ENCODE peak calls at places on chromosomes 12 and 14, in eight cellular contexts. H is posterior cingulate gyrus, O is T-cell, G is germinal center, T is tibial artery, J is HT1080, Y is cardiac muscle cell, B is NCI-H510A. R is an unnamed sample.

GRCh38 chr12:47725893-47726292 is 603 bp upstream of the ENDOU start:
- DNase-seq in O (no peak), B (no peak), H (no peak), J (peak), Y (peak), T (no peak), G (peak), R (no peak)

GRCh38 chr12:70292017-70292776 is 49.0 kb downstream of the CNOT2 start:
- DNase-seq in O (no peak), B (no peak), J (no peak), Y (no peak), G (no peak), T (no peak), H (no peak), R (no peak)

GRCh38 chr12:69649529-69649928 is 38.8 kb upstream of the LRRC10 start:
- DNase-seq in O (no peak), J (no peak), Y (no peak), B (no peak), G (no peak), H (no peak), T (no peak), R (no peak)

GRCh38 chr12:107522692-107523477 is 162.7 kb upstream of the PWP1 start:
- DNase-seq in Y (no peak), O (no peak), G (no peak), T (no peak), J (no peak), B (no peak), H (no peak), R (no peak)

GRCh38 chr14:71198681-71199080 is 291.4 kb downstream of the PCNX1 start:
- DNase-seq in O (no peak), T (no peak), J (no peak), Y (no peak), G (no peak), H (no peak), B (no peak), R (no peak)

GRCh38 chr12:46160081-46160980 is 108.5 kb downstream of the SLC38A1 start:
- DNase-seq in H (no peak), Y (peak), O (no peak), J (no peak), G (no peak), B (no peak), T (peak), R (no peak)

GRCh38 chr14:91335191-91336092 is 82.2 kb downstream of the CCDC88C start:
- DNase-seq in T (no peak), G (no peak), B (no peak), J (no peak), H (no peak), Y (no peak), O (no peak), R (no peak)

GRCh38 chr12:15599266-15600037 is 189.7 kb downstream of the EPS8 start:
- DNase-seq in H (no peak), Y (peak), J (peak), B (no peak), G (no peak), T (no peak), O (no peak), R (no peak)

GRCh38 chr12:122871851-122872785 is 23.8 kb downstream of the VPS37B start:
- DNase-seq in J (no peak), B (peak), Y (peak), T (peak), G (peak), H (no peak), O (no peak), R (peak)